ENCODE peak calls at places on chromosome 2, in five cellular contexts. One of them, this sample, is unnamed.

GRCh38 chr2:227570615-227571014 is 28.1 kb upstream of the SCYGR2 start:
- DNase-seq in GM12878: no peak
- DNase-seq in keratinocyte: no peak
- DNase-seq in hepatocyte: no peak
- DNase-seq in mesendoderm: peak; percentile 48
- DNase-seq in this sample: no peak

GRCh38 chr2:72931280-72931910 is 14.1 kb downstream of the EMX1 start:
- DNase-seq in GM12878: no peak
- DNase-seq in keratinocyte: no peak
- DNase-seq in hepatocyte: no peak
- DNase-seq in mesendoderm: no peak
- DNase-seq in this sample: peak; percentile 28

GRCh38 chr2:239905884-239906654 is 119.1 kb downstream of the NDUFA10 start:
- DNase-seq in GM12878: no peak
- DNase-seq in keratinocyte: no peak
- DNase-seq in hepatocyte: no peak
- DNase-seq in mesendoderm: no peak
- DNase-seq in this sample: no peak

GRCh38 chr2:222802502-222803196 is 58.2 kb upstream of the ACSL3 start:
- DNase-seq in GM12878: no peak
- DNase-seq in keratinocyte: no peak
- DNase-seq in hepatocyte: no peak
- DNase-seq in mesendoderm: no peak
- DNase-seq in this sample: no peak

GRCh38 chr2:67399144-67399543 is 2.0 kb downstream of the ETAA1 start:
- DNase-seq in GM12878: no peak
- DNase-seq in keratinocyte: no peak
- DNase-seq in hepatocyte: no peak
- DNase-seq in mesendoderm: no peak
- DNase-seq in this sample: no peak

GRCh38 chr2:105409717-105410116 is 10.9 kb upstream of the FHL2 start:
- DNase-seq in GM12878: no peak
- DNase-seq in keratinocyte: peak; percentile 93
- DNase-seq in hepatocyte: peak; percentile 32
- DNase-seq in mesendoderm: no peak
- DNase-seq in this sample: no peak

GRCh38 chr2:109258905-109259540 is 130.0 kb downstream of the SH3RF3 start:
- DNase-seq in GM12878: no peak
- DNase-seq in keratinocyte: no peak
- DNase-seq in hepatocyte: no peak
- DNase-seq in mesendoderm: no peak
- DNase-seq in this sample: no peak

GRCh38 chr2:5695641-5696350 is 3.6 kb downstream of the SOX11 start:
- DNase-seq in GM12878: no peak
- DNase-seq in keratinocyte: no peak
- DNase-seq in hepatocyte: peak; percentile 60
- DNase-seq in mesendoderm: peak; percentile 85
- DNase-seq in this sample: no peak

GRCh38 chr2:151886235-151886634 is 58.0 kb upstream of the ARL5A start:
- DNase-seq in GM12878: no peak
- DNase-seq in keratinocyte: no peak
- DNase-seq in hepatocyte: peak; percentile 42
- DNase-seq in mesendoderm: no peak
- DNase-seq in this sample: peak; percentile 88

DNA sequence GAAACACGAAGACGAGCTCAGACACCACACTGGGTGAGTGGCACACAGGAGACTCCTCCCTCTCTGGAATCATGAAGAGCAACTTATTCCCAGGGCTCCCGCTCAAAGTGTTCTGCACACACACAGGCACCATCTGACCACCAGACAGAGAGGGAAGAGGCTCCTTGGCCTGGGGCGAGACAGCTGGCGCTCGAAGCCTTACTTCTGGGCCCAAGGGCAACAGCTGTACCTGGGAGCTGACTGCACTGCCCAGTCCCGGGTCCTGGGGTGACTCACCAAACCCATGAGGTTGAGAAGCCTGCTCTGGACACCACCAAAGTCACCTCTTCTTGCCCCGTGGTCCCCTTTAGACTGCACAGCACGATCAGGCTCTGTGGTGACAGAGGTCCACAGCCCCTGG is 42.4 kb downstream of the ADCY3 start:
- DNase-seq in GM12878: no peak
- DNase-seq in keratinocyte: no peak
- DNase-seq in hepatocyte: no peak
- DNase-seq in mesendoderm: no peak
- DNase-seq in this sample: no peak
- H3K79me2 ChIP-seq in GM12878: peaks cover 21% of the 10 kb centered on the region
- H3K79me2 ChIP-seq in keratinocyte: no peaks in the 10 kb centered on the region
- H3K79me2 ChIP-seq in hepatocyte: no peaks in the 10 kb centered on the region
- H3K79me2 ChIP-seq in mesendoderm: no peaks in the 10 kb centered on the region
- H3K79me2 ChIP-seq in this sample: no peaks in the 10 kb centered on the region

GRCh38 chr2:177212106-177212894 is at the start of gene HNRNPA3:
- DNase-seq in GM12878: peak; percentile 95
- DNase-seq in keratinocyte: peak; percentile 91
- DNase-seq in hepatocyte: peak; percentile 99
- DNase-seq in mesendoderm: peak; percentile 99
- DNase-seq in this sample: peak; percentile 100
- H3K79me2 ChIP-seq in GM12878: peaks cover 63% of the 10 kb centered on the region
- H3K79me2 ChIP-seq in keratinocyte: peaks cover 59% of the 10 kb centered on the region
- H3K79me2 ChIP-seq in hepatocyte: peaks cover 60% of the 10 kb centered on the region
- H3K79me2 ChIP-seq in mesendoderm: peaks cover 31% of the 10 kb centered on the region
- H3K79me2 ChIP-seq in this sample: peaks cover 69% of the 10 kb centered on the region

GRCh38 chr2:453132-453531 is 165.2 kb upstream of the ALKAL2 start:
- DNase-seq in GM12878: no peak
- DNase-seq in keratinocyte: no peak
- DNase-seq in hepatocyte: no peak
- DNase-seq in mesendoderm: no peak
- DNase-seq in this sample: no peak
- H3K79me2 ChIP-seq in GM12878: no peaks in the 10 kb centered on the region
- H3K79me2 ChIP-seq in keratinocyte: no peaks in the 10 kb centered on the region
- H3K79me2 ChIP-seq in hepatocyte: no peaks in the 10 kb centered on the region
- H3K79me2 ChIP-seq in mesendoderm: no peaks in the 10 kb centered on the region
- H3K79me2 ChIP-seq in this sample: no peaks in the 10 kb centered on the region

DNA sequence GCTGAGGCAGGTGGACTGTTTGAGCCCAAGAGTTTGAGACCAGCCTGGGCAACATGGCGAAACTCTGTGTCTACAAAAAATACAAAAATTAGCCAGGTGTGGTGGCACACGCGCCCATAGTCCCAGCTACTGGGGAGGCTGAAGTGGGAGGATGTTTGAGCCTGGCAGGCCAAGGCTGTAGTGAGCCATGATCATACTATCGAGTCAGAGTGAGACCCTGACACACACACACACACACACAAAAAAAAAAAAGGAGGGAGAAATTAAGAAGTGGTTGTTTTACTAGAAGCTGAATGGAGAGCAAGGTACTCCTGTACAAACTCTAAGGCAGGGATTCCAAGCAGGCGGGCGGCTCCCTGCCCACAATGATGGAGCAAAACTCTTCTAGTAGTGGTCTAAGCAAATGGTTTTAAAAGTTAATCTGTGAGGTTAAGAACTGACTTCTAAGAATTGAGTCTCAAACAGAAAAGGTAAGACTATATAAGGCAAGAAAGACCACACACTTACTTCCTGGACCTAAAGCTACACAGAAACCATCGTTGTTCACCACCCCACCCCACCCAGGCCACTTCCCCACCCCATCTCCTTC is 2.6 kb downstream of the ANKRD44 start:
- DNase-seq in GM12878: no peak
- DNase-seq in keratinocyte: no peak
- DNase-seq in hepatocyte: no peak
- DNase-seq in mesendoderm: no peak
- DNase-seq in this sample: no peak
- H3K79me2 ChIP-seq in GM12878: peaks cover 85% of the 10 kb centered on the region
- H3K79me2 ChIP-seq in keratinocyte: no peaks in the 10 kb centered on the region
- H3K79me2 ChIP-seq in hepatocyte: peaks cover 3% of the 10 kb centered on the region
- H3K79me2 ChIP-seq in mesendoderm: no peaks in the 10 kb centered on the region
- H3K79me2 ChIP-seq in this sample: no peaks in the 10 kb centered on the region

GRCh38 chr2:88614497-88615157 is 12.6 kb downstream of the EIF2AK3 start:
- DNase-seq in GM12878: peak; percentile 76
- DNase-seq in keratinocyte: no peak
- DNase-seq in hepatocyte: no peak
- DNase-seq in mesendoderm: no peak
- DNase-seq in this sample: no peak
- H3K79me2 ChIP-seq in GM12878: peaks cover 72% of the 10 kb centered on the region
- H3K79me2 ChIP-seq in keratinocyte: peaks cover 47% of the 10 kb centered on the region
- H3K79me2 ChIP-seq in hepatocyte: peaks cover 91% of the 10 kb centered on the region
- H3K79me2 ChIP-seq in mesendoderm: peaks cover 15% of the 10 kb centered on the region
- H3K79me2 ChIP-seq in this sample: peaks cover 25% of the 10 kb centered on the region

DNA sequence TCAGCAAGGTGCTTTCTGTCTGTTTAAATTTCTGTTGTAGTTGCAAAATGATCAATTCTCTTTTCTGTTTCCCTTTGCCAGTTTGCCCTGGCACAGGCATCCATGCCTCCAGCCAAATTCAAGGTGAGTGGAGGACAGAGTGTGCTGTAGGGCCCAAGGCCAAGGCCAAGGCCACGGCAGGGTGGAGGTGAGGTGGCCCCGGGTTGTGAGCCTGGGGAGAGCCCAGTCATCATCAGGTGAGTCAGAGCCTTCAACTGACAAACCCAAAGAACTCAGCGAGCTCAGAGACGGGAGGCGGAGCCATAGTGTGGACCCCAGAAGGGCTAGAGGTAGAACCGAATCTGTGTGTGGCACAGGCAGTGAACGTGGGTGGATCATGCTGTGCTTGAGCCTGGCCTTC is 55.7 kb downstream of the BCL2L11 start:
- DNase-seq in GM12878: no peak
- DNase-seq in keratinocyte: no peak
- DNase-seq in hepatocyte: no peak
- DNase-seq in mesendoderm: no peak
- DNase-seq in this sample: no peak
- H3K79me2 ChIP-seq in GM12878: no peaks in the 10 kb centered on the region
- H3K79me2 ChIP-seq in keratinocyte: no peaks in the 10 kb centered on the region
- H3K79me2 ChIP-seq in hepatocyte: no peaks in the 10 kb centered on the region
- H3K79me2 ChIP-seq in mesendoderm: no peaks in the 10 kb centered on the region
- H3K79me2 ChIP-seq in this sample: no peaks in the 10 kb centered on the region

DNA sequence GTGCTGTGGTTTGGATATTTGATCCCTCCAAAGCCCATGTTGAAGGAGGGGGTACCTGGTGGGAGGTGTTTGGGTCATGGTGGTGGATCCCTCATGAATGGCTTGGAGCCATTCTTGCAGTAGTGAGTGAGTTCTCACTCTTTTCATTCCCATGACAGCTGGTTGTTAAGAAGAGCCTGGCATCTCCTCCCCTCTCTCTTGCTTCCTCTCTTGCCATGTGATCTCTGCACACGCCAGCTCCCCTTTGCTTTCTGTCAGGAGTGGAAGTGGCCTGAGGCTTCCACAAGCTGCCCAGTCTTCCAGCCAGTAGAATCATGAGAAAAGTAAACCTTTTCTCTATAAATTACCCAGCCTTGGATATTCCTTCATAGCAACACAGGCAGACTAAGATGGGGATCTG is 8.6 kb downstream of the ADD2 start:
- DNase-seq in GM12878: no peak
- DNase-seq in keratinocyte: no peak
- DNase-seq in hepatocyte: no peak
- DNase-seq in mesendoderm: no peak
- DNase-seq in this sample: no peak
- H3K79me2 ChIP-seq in GM12878: no peaks in the 10 kb centered on the region
- H3K79me2 ChIP-seq in keratinocyte: no peaks in the 10 kb centered on the region
- H3K79me2 ChIP-seq in hepatocyte: no peaks in the 10 kb centered on the region
- H3K79me2 ChIP-seq in mesendoderm: peaks cover 65% of the 10 kb centered on the region
- H3K79me2 ChIP-seq in this sample: no peaks in the 10 kb centered on the region

DNA sequence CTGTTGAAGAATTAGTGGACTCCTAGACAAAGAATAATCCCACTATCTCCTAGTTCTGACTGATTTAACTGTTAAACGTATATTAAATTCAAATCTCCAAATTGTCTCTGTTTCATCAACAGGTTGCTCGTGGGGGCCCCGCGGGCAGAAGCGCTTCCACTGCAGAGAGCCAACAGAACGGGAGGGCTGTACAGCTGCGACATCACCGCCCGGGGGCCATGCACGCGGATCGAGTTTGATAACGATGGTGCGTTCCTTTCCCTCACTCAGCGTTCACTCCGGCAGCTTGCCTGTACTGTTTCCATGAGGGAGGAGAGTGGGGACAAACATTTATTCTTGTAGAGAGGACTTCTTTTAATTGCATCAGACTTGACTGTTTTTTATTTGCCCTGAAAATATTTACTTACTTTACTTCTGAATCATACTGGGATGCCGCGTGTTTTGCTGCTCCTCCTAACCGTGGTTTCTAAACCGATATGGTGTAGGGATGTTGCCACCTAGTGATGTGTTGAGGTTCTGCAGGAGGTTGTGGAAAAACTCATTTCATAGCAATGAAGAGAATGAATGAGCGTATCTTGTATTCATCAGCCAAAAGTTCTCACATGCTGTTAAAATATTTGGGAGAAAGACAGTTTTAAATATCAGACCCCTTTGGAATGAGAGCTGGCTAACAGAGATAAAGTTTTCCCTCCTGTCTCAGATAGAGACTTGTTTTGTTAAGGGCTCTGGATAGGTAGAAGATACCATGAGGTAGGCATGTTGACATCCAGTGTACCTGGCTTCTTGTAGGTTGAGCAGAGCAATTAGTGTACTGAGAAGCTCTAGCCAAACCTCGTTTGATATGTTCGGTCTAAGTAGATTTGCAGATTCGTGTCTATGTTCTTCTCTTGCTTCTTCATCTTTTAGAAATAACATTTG is 38.3 kb downstream of the ITGA6 start:
- DNase-seq in GM12878: no peak
- DNase-seq in keratinocyte: no peak
- DNase-seq in hepatocyte: peak; percentile 89
- DNase-seq in mesendoderm: peak; percentile 75
- DNase-seq in this sample: peak; percentile 78
- H3K79me2 ChIP-seq in GM12878: no peaks in the 10 kb centered on the region
- H3K79me2 ChIP-seq in keratinocyte: peaks cover 76% of the 10 kb centered on the region
- H3K79me2 ChIP-seq in hepatocyte: no peaks in the 10 kb centered on the region
- H3K79me2 ChIP-seq in mesendoderm: no peaks in the 10 kb centered on the region
- H3K79me2 ChIP-seq in this sample: peaks cover 55% of the 10 kb centered on the region

GRCh38 chr2:238853218-238853617 is 5.3 kb downstream of the TWIST2 start:
- DNase-seq in GM12878: no peak
- DNase-seq in keratinocyte: no peak
- DNase-seq in hepatocyte: no peak
- DNase-seq in mesendoderm: no peak
- DNase-seq in this sample: no peak

GRCh38 chr2:238851026-238851425 is 3.1 kb downstream of the TWIST2 start:
- DNase-seq in GM12878: no peak
- DNase-seq in keratinocyte: no peak
- DNase-seq in hepatocyte: no peak
- DNase-seq in mesendoderm: no peak
- DNase-seq in this sample: no peak

GRCh38 chr2:238852186-238852869 is 4.4 kb downstream of the TWIST2 start:
- DNase-seq in GM12878: no peak
- DNase-seq in keratinocyte: no peak
- DNase-seq in hepatocyte: no peak
- DNase-seq in mesendoderm: no peak
- DNase-seq in this sample: no peak

GRCh38 chr2:238850096-238850495 is 2.2 kb downstream of the TWIST2 start:
- DNase-seq in GM12878: no peak
- DNase-seq in keratinocyte: no peak
- DNase-seq in hepatocyte: no peak
- DNase-seq in mesendoderm: no peak
- DNase-seq in this sample: no peak

DNA sequence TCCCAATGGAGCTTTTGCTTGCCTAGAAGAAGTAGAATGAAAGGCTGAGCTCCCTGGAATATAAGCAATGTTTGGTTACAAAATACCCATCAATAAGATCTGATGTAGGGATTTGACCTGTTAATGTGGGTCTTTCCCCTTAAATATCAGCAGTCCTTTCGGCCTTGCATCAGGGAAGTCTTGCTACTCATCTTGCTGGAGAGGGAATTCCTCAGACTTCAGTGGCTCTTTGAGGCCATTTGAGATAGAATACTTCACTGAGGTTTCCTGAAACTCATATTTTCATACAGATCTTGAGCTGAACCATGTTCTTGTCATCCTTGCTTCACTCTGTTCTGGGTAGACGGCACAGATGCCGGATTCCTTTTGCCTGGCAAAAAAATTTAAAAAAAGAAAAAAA is 3.9 kb downstream of the TWIST2 start:
- DNase-seq in GM12878: no peak
- DNase-seq in keratinocyte: no peak
- DNase-seq in hepatocyte: no peak
- DNase-seq in mesendoderm: no peak
- DNase-seq in this sample: no peak
- H3K79me2 ChIP-seq in GM12878: no peaks in the 10 kb centered on the region
- H3K79me2 ChIP-seq in keratinocyte: peaks cover 6% of the 10 kb centered on the region
- H3K79me2 ChIP-seq in hepatocyte: peaks cover 48% of the 10 kb centered on the region
- H3K79me2 ChIP-seq in mesendoderm: no peaks in the 10 kb centered on the region
- H3K79me2 ChIP-seq in this sample: no peaks in the 10 kb centered on the region